ENCODE peak calls at places on chromosomes 3 and 15, in six cellular contexts. D is astrocyte, Y is mammary epithelial cell, J is fibroblast of lung, H is endothelial cell of umbilical vein, E is K562. M is an unnamed sample.

GRCh38 chr3:11845661-11846060 is 1.0 kb downstream of the TAMM41 start:
- DNase-seq in D (no peak), Y (no peak), J (no peak), H (no peak), E (peak; percentile 53), M (no peak)

GRCh38 chr3:11717768-11718581 is 74.3 kb upstream of the VGLL4 start:
- DNase-seq in D (peak; percentile 42), Y (peak; percentile 47), J (peak; percentile 59), H (peak; percentile 78), E (no peak), M (no peak)

GRCh38 chr3:187777331-187778046 is 32.2 kb upstream of the BCL6 start:
- DNase-seq in D (peak; percentile 8), Y (peak; percentile 75), J (peak; percentile 25), H (peak; percentile 6), E (no peak), M (peak; percentile 73)

GRCh38 chr3:115651089-115651488 is 27.8 kb downstream of the GAP43 start:
- DNase-seq in D (no peak), Y (no peak), J (no peak), H (no peak), E (no peak), M (no peak)

GRCh38 chr3:155664922-155665695 is 79.8 kb downstream of the PLCH1 start:
- DNase-seq in D (peak; percentile 84), Y (peak; percentile 69), J (peak; percentile 87), H (no peak), E (no peak), M (no peak)

GRCh38 chr3:178518660-178519396 is 17.4 kb upstream of the KCNMB2 start:
- DNase-seq in D (peak; percentile 29), Y (no peak), J (peak; percentile 40), H (peak; percentile 9), E (no peak), M (no peak)

GRCh38 chr3:156304406-156304805 is 184.0 kb downstream of the KCNAB1 start:
- DNase-seq in D (peak; percentile 80), Y (peak; percentile 8), J (peak; percentile 84), H (peak; percentile 84), E (no peak), M (no peak)

GRCh38 chr15:63465104-63465503 is 39.3 kb upstream of the USP3 start:
- DNase-seq in D (peak; percentile 71), Y (peak; percentile 52), J (peak; percentile 75), H (no peak), E (no peak), M (no peak)

GRCh38 chr3:173258721-173259120 is 117.7 kb upstream of the SPATA16 start:
- DNase-seq in D (no peak), Y (no peak), J (no peak), H (peak; percentile 33), E (no peak), M (no peak)

GRCh38 chr15:48144889-48145288 is 24.1 kb downstream of the SLC24A5 start:
- DNase-seq in D (peak; percentile 32), Y (no peak), J (peak; percentile 43), H (no peak), E (no peak), M (no peak)

GRCh38 chr3:143016321-143016972 is 15.1 kb downstream of the U2SURP start:
- DNase-seq in D (no peak), Y (no peak), J (no peak), H (peak; percentile 48), E (no peak), M (no peak)

GRCh38 chr15:28098766-28099554 is at the start of gene OCA2:
- DNase-seq in D (peak; percentile 40), Y (no peak), J (peak; percentile 50), H (no peak), E (peak; percentile 94), M (no peak)

DNA sequence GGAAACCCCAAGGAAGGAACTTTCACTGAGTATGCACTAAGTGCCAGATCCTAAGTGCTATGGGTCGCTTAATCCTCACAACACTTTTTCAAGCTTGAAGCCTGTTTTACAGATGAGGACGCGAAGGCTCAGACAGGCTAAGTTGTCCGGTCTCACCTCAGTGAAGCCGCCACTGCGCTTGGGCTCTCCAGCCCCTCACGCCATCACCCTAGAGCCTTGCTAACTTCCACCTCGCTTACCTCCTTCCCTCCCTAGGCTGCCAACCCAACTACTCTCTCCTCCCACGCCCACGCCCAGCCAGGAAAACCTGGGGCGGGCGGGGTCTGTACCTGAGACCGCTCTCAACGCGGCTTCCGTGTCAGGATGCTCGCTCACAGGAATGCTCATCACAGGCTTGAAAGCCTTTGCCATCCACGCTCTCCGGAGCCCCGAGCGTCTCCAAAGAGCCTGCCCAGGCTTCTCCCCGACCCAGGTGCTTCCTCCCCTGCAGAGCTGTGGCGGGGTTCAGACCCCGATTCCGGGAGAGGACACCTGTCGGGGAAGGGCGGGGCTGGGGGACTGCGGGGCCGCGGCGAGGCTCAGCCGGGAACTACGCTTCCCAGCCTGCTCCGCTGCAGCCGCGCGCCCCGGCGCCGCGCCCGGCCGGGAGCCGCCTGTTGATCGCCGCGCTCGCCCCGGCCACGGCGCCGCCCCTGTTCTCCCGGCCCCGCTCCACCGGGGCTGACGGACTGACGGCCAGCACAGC is at the start of gene TMOD2:
- DNase-seq in D (no peak), Y (peak; percentile 66), J (peak; percentile 43), H (no peak), E (peak; percentile 70), M (no peak)
- TF ChIP-seq EZH2 in D (no peak), Y (no peak), J (no peak), H (peak; percentile 59), E (no peak), M (no peak)

GRCh38 chr3:88057650-88058321 is 1.0 kb downstream of the CGGBP1 start:
- DNase-seq in D (peak; percentile 15), Y (peak; percentile 11), J (peak; percentile 27), H (peak; percentile 56), E (no peak), M (no peak)
- TF ChIP-seq CTCF in D (no peak), Y (no peak), J (no peak), H (no peak), E (no peak), M (no peak)

DNA sequence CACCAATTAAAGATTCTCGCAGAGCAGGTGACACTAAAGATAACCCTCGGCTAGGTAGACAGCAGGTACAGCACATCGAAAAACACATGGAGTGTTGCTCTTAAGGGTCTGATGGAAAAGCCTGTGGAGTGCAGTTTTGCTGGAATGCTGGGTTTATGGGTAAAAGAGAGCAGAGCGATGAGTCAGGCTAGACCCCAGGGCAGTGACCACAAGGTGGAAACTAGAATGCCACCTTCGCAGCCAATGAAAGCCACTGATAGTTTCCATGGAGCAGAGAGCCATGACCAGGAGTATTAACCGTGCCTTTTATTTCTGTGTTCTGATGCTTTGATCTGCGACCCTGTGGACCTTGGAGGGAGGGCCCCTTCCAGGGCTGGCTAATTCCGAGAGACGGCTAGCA is 149.8 kb downstream of the GABRB3 start:
- DNase-seq in D (no peak), Y (no peak), J (no peak), H (no peak), E (peak; percentile 1), M (no peak)
- H3K9me3 ChIP-seq in D (peaks cover 4% of the 10 kb centered on the region), Y (peaks cover 43% of the 10 kb centered on the region), J (no peaks in the 10 kb centered on the region), H (no peaks in the 10 kb centered on the region), E (no peaks in the 10 kb centered on the region), M (peaks cover 4% of the 10 kb centered on the region)

GRCh38 chr15:72389231-72389630 is 8.9 kb upstream of the TMEM202 start:
- DNase-seq in D (peak; percentile 39), Y (no peak), J (peak; percentile 55), H (no peak), E (no peak), M (no peak)
- TF ChIP-seq EZH2 in D (no peak), Y (no peak), J (no peak), H (no peak), E (no peak), M (no peak)

GRCh38 chr15:23506762-23507161 is 58.7 kb upstream of the MKRN3 start:
- DNase-seq in D (no peak), Y (no peak), J (no peak), H (no peak), E (no peak), M (no peak)
- TF ChIP-seq CTCF in D (no peak), Y (no peak), J (no peak), H (no peak), E (no peak), M (no peak)

GRCh38 chr3:138682674-138683073 is 74.1 kb downstream of the FAIM start:
- DNase-seq in D (no peak), Y (no peak), J (no peak), H (no peak), E (no peak), M (no peak)

GRCh38 chr3:138686771-138687221 is 78.2 kb downstream of the FAIM start:
- DNase-seq in D (peak; percentile 94), Y (peak; percentile 7), J (peak; percentile 95), H (peak; percentile 47), E (peak; percentile 58), M (no peak)

GRCh38 chr3:138681463-138682215 is 73.1 kb downstream of the FAIM start:
- DNase-seq in D (no peak), Y (no peak), J (no peak), H (peak; percentile 32), E (no peak), M (no peak)

GRCh38 chr3:138687236-138687635 is 78.7 kb downstream of the FAIM start:
- DNase-seq in D (no peak), Y (no peak), J (no peak), H (no peak), E (no peak), M (no peak)

GRCh38 chr3:138684411-138684810 is 75.8 kb downstream of the FAIM start:
- DNase-seq in D (no peak), Y (no peak), J (no peak), H (peak; percentile 49), E (no peak), M (no peak)
- H3K9me3 ChIP-seq in D (no peaks in the 10 kb centered on the region), Y (no peaks in the 10 kb centered on the region), J (no peaks in the 10 kb centered on the region), H (no peaks in the 10 kb centered on the region), E (no peaks in the 10 kb centered on the region), M (no peaks in the 10 kb centered on the region)

DNA sequence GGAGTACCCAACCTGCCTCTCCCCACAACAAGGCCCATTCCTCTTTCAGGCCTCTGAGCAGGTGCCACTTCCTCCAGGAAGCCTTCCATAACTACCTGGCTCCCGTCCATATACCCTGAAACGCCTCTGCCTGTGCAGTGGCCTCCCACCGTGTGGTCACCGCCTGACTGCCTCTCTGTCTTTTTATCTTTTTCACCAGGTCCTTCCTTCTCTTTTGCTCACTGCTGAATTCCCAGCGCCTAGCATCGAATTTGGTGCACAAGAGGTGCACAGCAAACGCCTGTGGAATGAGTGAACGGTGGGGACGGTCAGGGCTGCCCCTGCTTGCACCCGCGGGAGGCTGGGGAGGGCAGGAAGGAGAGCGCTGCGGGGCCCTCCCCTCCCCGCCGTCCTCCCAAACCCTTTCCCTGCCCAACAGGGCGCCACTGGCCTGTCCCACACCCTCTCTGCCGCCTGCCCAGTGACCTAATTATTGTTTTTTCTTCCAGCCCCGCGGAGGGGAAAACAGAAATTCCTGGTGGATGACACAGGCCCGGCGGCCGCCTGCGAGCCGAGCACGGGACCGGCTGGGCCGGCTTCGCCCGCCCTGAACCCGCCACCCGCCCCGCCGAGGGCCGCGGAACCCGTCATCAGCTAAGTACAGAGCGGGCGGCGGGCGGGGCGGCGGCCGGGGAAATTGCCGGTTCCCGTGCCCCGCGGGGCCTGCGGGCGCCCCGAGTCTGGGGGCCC is 140.1 kb downstream of the SMAD6 start:
- DNase-seq in D (peak; percentile 83), Y (peak; percentile 86), J (peak; percentile 91), H (peak; percentile 93), E (peak; percentile 67), M (peak; percentile 42)
- TF ChIP-seq EZH2 in D (no peak), Y (no peak), J (no peak), H (no peak), E (no peak), M (no peak)

GRCh38 chr3:59143447-59143846 is 93.6 kb upstream of the CFAP20DC start:
- DNase-seq in D (no peak), Y (peak; percentile 30), J (no peak), H (no peak), E (no peak), M (no peak)
- TF ChIP-seq CTCF in D (peak; percentile 6), Y (peak; percentile 23), J (peak; percentile 19), H (no peak), E (no peak), M (peak; percentile 39)